ENCODE peak calls at places on chromosomes 6 and 20, in six cellular contexts. One of them, this sample, is unnamed.

GRCh38 chr20:50224052-50224451 is 33.4 kb downstream of the CEBPB start:
- DNase-seq in sigmoid colon: no peak
- DNase-seq in breast epithelium: no peak
- DNase-seq in heart left ventricle: no peak
- DNase-seq in suprapubic skin: no peak
- DNase-seq in A549: no peak
- DNase-seq in this sample: no peak

GRCh38 chr6:34067814-34068213 is 78.1 kb downstream of the GRM4 start:
- DNase-seq in heart left ventricle: no peak
- DNase-seq in sigmoid colon: no peak
- DNase-seq in A549: peak
- DNase-seq in suprapubic skin: no peak
- DNase-seq in breast epithelium: no peak
- DNase-seq in this sample: peak

GRCh38 chr6:2749972-2750600 is 636 bp downstream of the MYLK4 start:
- DNase-seq in sigmoid colon: no peak
- DNase-seq in heart left ventricle: no peak
- DNase-seq in A549: peak
- DNase-seq in suprapubic skin: no peak
- DNase-seq in breast epithelium: no peak
- DNase-seq in this sample: peak

GRCh38 chr6:110746680-110747079 is 68.6 kb downstream of the CDK19 start:
- DNase-seq in suprapubic skin: no peak
- DNase-seq in heart left ventricle: no peak
- DNase-seq in breast epithelium: no peak
- DNase-seq in sigmoid colon: no peak
- DNase-seq in A549: peak
- DNase-seq in this sample: no peak

GRCh38 chr6:32047084-32047478 is 8.9 kb downstream of the CYP21A2 start:
- DNase-seq in breast epithelium: no peak
- DNase-seq in sigmoid colon: peak
- DNase-seq in suprapubic skin: no peak
- DNase-seq in A549: no peak
- DNase-seq in heart left ventricle: peak
- DNase-seq in this sample: no peak

GRCh38 chr6:168583821-168584220 is 142.8 kb downstream of the SMOC2 start:
- DNase-seq in sigmoid colon: peak
- DNase-seq in A549: no peak
- DNase-seq in suprapubic skin: no peak
- DNase-seq in heart left ventricle: no peak
- DNase-seq in breast epithelium: no peak
- DNase-seq in this sample: no peak

GRCh38 chr6:169868458-169868857 is 117.0 kb downstream of the ERMARD start:
- DNase-seq in heart left ventricle: peak
- DNase-seq in sigmoid colon: peak
- DNase-seq in suprapubic skin: no peak
- DNase-seq in breast epithelium: no peak
- DNase-seq in A549: no peak
- DNase-seq in this sample: no peak

GRCh38 chr6:73308712-73309533 is 45.2 kb downstream of the DPPA5 start:
- DNase-seq in A549: peak
- DNase-seq in breast epithelium: no peak
- DNase-seq in heart left ventricle: no peak
- DNase-seq in suprapubic skin: no peak
- DNase-seq in sigmoid colon: no peak
- DNase-seq in this sample: no peak

GRCh38 chr20:20407891-20408805 is 40.2 kb downstream of the INSM1 start:
- DNase-seq in A549: peak
- DNase-seq in heart left ventricle: no peak
- DNase-seq in breast epithelium: no peak
- DNase-seq in suprapubic skin: no peak
- DNase-seq in sigmoid colon: no peak
- DNase-seq in this sample: peak

GRCh38 chr6:55636406-55637102 is 57.6 kb upstream of the HMGCLL1 start:
- DNase-seq in breast epithelium: no peak
- DNase-seq in A549: peak
- DNase-seq in suprapubic skin: no peak
- DNase-seq in sigmoid colon: no peak
- DNase-seq in heart left ventricle: no peak
- DNase-seq in this sample: no peak

GRCh38 chr6:102619585-102619984 is 1226.1 kb downstream of the GRIK2 start:
- DNase-seq in suprapubic skin: no peak
- DNase-seq in A549: no peak
- DNase-seq in heart left ventricle: no peak
- DNase-seq in sigmoid colon: no peak
- DNase-seq in breast epithelium: no peak
- DNase-seq in this sample: no peak

GRCh38 chr6:131135244-131136020 is at the start of gene AKAP7:
- DNase-seq in suprapubic skin: peak
- DNase-seq in heart left ventricle: peak
- DNase-seq in A549: peak
- DNase-seq in sigmoid colon: peak
- DNase-seq in breast epithelium: peak
- DNase-seq in this sample: peak

GRCh38 chr6:90595854-90596253 is 9.0 kb upstream of the MAP3K7 start:
- DNase-seq in suprapubic skin: no peak
- DNase-seq in sigmoid colon: no peak
- DNase-seq in heart left ventricle: no peak
- DNase-seq in A549: no peak
- DNase-seq in breast epithelium: no peak
- DNase-seq in this sample: no peak

GRCh38 chr6:166237611-166238010 is 70.0 kb upstream of the TBXT start:
- DNase-seq in heart left ventricle: no peak
- DNase-seq in A549: no peak
- DNase-seq in suprapubic skin: no peak
- DNase-seq in breast epithelium: no peak
- DNase-seq in sigmoid colon: no peak
- DNase-seq in this sample: no peak

GRCh38 chr20:9442858-9443257 is 71.5 kb upstream of the LAMP5 start:
- DNase-seq in A549: peak
- DNase-seq in breast epithelium: no peak
- DNase-seq in suprapubic skin: no peak
- DNase-seq in heart left ventricle: no peak
- DNase-seq in sigmoid colon: no peak
- DNase-seq in this sample: no peak

GRCh38 chr6:11094411-11094851 is 797 bp downstream of the SMIM13 start:
- DNase-seq in suprapubic skin: peak
- DNase-seq in sigmoid colon: peak
- DNase-seq in breast epithelium: peak
- DNase-seq in A549: peak
- DNase-seq in heart left ventricle: peak
- DNase-seq in this sample: peak

GRCh38 chr6:169851641-169852503 is 100.5 kb downstream of the ERMARD start:
- DNase-seq in breast epithelium: no peak
- DNase-seq in sigmoid colon: no peak
- DNase-seq in suprapubic skin: no peak
- DNase-seq in heart left ventricle: no peak
- DNase-seq in A549: no peak
- DNase-seq in this sample: no peak

GRCh38 chr6:22717906-22718305 is 148.5 kb downstream of the HDGFL1 start:
- DNase-seq in breast epithelium: no peak
- DNase-seq in heart left ventricle: no peak
- DNase-seq in A549: no peak
- DNase-seq in sigmoid colon: no peak
- DNase-seq in suprapubic skin: peak
- DNase-seq in this sample: no peak

GRCh38 chr6:26202811-26203583 is 115.8 kb downstream of the HFE start:
- DNase-seq in heart left ventricle: no peak
- DNase-seq in sigmoid colon: no peak
- DNase-seq in suprapubic skin: no peak
- DNase-seq in breast epithelium: no peak
- DNase-seq in A549: no peak
- DNase-seq in this sample: no peak

GRCh38 chr6:153927867-153928266 is 111.2 kb upstream of the OPRM1 start:
- DNase-seq in suprapubic skin: no peak
- DNase-seq in heart left ventricle: no peak
- DNase-seq in A549: no peak
- DNase-seq in breast epithelium: no peak
- DNase-seq in sigmoid colon: no peak
- DNase-seq in this sample: no peak

GRCh38 chr6:31744422-31744821 is 4.6 kb downstream of the MSH5 start:
- DNase-seq in heart left ventricle: no peak
- DNase-seq in suprapubic skin: no peak
- DNase-seq in breast epithelium: no peak
- DNase-seq in sigmoid colon: no peak
- DNase-seq in A549: no peak
- DNase-seq in this sample: no peak

GRCh38 chr6:41695825-41696224 is 39.6 kb downstream of the TFEB start:
- DNase-seq in suprapubic skin: no peak
- DNase-seq in heart left ventricle: no peak
- DNase-seq in sigmoid colon: no peak
- DNase-seq in A549: no peak
- DNase-seq in breast epithelium: no peak
- DNase-seq in this sample: no peak
- TF ChIP-seq POLR2A in suprapubic skin: no peak
- TF ChIP-seq POLR2A in heart left ventricle: no peak
- TF ChIP-seq POLR2A in sigmoid colon: no peak
- TF ChIP-seq POLR2A in A549: no peak
- TF ChIP-seq POLR2A in breast epithelium: no peak
- TF ChIP-seq POLR2A in this sample: no peak

GRCh38 chr20:61968932-61969331 is 96.7 kb downstream of the TAF4 start:
- DNase-seq in A549: no peak
- DNase-seq in heart left ventricle: no peak
- DNase-seq in suprapubic skin: no peak
- DNase-seq in breast epithelium: no peak
- DNase-seq in sigmoid colon: peak
- DNase-seq in this sample: no peak
- TF ChIP-seq POLR2A in A549: no peak
- TF ChIP-seq POLR2A in heart left ventricle: no peak
- TF ChIP-seq POLR2A in suprapubic skin: no peak
- TF ChIP-seq POLR2A in breast epithelium: no peak
- TF ChIP-seq POLR2A in sigmoid colon: no peak
- TF ChIP-seq POLR2A in this sample: no peak

GRCh38 chr6:118932421-118932820 is 2.5 kb downstream of the MCM9 start:
- DNase-seq in A549: no peak
- DNase-seq in sigmoid colon: no peak
- DNase-seq in heart left ventricle: no peak
- DNase-seq in suprapubic skin: no peak
- DNase-seq in breast epithelium: no peak
- DNase-seq in this sample: no peak

GRCh38 chr6:118936304-118936703 is 1.3 kb upstream of the MCM9 start:
- DNase-seq in sigmoid colon: no peak
- DNase-seq in breast epithelium: no peak
- DNase-seq in suprapubic skin: no peak
- DNase-seq in heart left ventricle: no peak
- DNase-seq in A549: no peak
- DNase-seq in this sample: no peak

GRCh38 chr6:118935331-118935668 is 341 bp upstream of the MCM9 start:
- DNase-seq in sigmoid colon: no peak
- DNase-seq in A549: no peak
- DNase-seq in breast epithelium: no peak
- DNase-seq in heart left ventricle: no peak
- DNase-seq in suprapubic skin: no peak
- DNase-seq in this sample: no peak

GRCh38 chr6:118933855-118934460 is 1.0 kb downstream of the MCM9 start:
- DNase-seq in breast epithelium: no peak
- DNase-seq in sigmoid colon: no peak
- DNase-seq in heart left ventricle: no peak
- DNase-seq in suprapubic skin: no peak
- DNase-seq in A549: no peak
- DNase-seq in this sample: no peak

DNA sequence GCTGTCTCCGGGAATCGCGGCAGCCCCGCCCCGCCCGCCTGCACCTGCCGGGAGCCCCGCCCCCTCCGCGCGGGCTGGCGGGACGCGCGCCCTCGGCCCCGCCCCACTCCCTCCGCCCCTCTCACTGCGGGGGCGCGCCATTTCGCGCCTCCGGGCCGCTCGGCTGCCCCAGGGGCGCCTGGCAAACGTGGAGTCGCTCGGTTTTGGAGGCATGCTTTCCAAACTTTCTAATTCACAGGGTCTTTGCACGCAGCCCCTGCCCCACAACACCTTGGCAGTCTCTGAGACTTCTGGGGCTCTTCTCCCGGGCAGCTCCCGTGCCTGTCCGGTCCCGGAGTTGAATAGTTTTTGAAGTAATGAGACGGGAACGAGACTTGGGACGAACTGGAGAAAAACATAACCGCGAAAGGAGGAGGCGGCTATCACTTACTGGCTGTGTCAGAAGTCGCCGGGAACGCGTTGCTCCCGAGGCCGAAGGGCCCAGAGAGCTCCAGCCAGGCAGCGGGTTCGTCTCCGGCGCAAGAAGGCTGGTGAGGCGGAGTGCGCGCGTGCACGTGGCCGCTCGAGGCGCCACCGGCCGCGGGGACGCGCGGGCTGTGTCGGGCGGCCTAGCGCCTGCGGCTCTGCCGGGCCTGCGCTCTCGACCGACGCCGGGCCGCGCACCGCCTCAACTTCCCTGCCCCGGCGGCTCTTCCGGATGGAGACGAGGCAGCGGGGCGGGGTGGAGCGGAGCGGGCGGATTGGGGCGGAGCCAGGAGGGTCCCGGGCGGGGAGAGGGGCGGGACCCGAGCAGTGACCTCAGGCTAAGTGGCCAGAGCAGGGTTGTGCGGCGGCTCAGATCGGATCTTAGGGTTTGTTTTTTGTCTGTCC is at the start of gene MCM9:
- DNase-seq in sigmoid colon: peak
- DNase-seq in A549: peak
- DNase-seq in suprapubic skin: peak
- DNase-seq in heart left ventricle: peak
- DNase-seq in breast epithelium: peak
- DNase-seq in this sample: peak
- TF ChIP-seq POLR2A in sigmoid colon: peak
- TF ChIP-seq POLR2A in A549: peak
- TF ChIP-seq POLR2A in suprapubic skin: peak
- TF ChIP-seq POLR2A in heart left ventricle: peak
- TF ChIP-seq POLR2A in breast epithelium: no peak
- TF ChIP-seq POLR2A in this sample: peak

DNA sequence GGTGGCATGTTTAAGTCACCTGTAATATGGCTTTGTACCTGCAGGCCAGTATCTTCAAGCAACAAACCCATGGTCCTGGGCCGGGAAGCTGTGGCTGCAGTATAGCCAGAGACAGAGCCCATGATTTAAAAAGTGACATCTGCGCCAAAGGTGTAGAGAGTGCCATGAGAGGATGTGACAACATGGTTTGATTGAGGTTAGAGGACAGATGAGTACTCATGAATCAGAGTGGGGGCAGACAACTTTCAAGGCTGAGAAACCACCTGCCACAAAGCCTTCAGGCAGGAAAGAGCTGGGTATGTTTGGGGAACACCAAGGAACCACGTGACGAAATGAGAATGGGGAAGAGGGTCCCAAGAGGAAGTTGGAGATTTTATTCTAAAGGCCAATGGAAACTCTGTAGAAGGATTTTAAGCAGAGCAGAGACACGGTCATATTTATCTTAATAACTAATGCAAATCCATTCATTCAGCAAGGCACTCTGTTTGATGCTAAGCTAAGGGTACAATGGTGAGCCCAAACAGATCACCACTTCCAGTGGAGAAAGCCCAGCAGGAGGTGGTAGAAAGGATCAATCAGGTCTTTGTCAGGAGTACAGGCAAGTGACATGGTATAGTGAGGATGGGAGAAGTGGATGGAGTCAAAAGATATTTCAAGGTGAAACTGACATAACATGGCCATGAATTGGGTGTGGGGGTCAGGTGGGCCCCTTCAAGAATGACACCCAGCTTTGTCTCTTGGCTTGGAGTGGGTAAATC is 3.4 kb upstream of the MICAL1 start:
- DNase-seq in breast epithelium: no peak
- DNase-seq in sigmoid colon: peak
- DNase-seq in suprapubic skin: no peak
- DNase-seq in heart left ventricle: no peak
- DNase-seq in A549: no peak
- DNase-seq in this sample: no peak
- TF ChIP-seq POLR2A in breast epithelium: no peak
- TF ChIP-seq POLR2A in sigmoid colon: no peak
- TF ChIP-seq POLR2A in suprapubic skin: no peak
- TF ChIP-seq POLR2A in heart left ventricle: no peak
- TF ChIP-seq POLR2A in A549: no peak
- TF ChIP-seq POLR2A in this sample: no peak